ENCODE peak calls at places on chromosomes 4 and X, in five cellular contexts. G is HTR-8/SVneo; X is MG63; Y is CD4-positive, alpha-beta T cell; D is T-helper 2 cell. M is an unnamed sample.

GRCh38 chr4:57040510-57040909 is 61.8 kb downstream of the POLR2B start:
- DNase-seq in G (no peak), X (no peak), Y (no peak), D (no peak), M (no peak)

GRCh38 chrX:17792842-17793241 is 55.5 kb downstream of the SCML1 start:
- DNase-seq in G (no peak), X (peak), Y (no peak), D (no peak), M (no peak)

GRCh38 chrX:24148535-24149345 is 789 bp upstream of the ZFX start:
- DNase-seq in G (peak), X (no peak), Y (peak), D (no peak), M (no peak)

GRCh38 chrX:10177620-10178019 is 20.8 kb downstream of the CLCN4 start:
- DNase-seq in G (no peak), X (peak), Y (no peak), D (no peak), M (no peak)

GRCh38 chr4:20395160-20395773 is 143.6 kb downstream of the SLIT2 start:
- DNase-seq in G (peak), X (peak), Y (no peak), D (no peak), M (no peak)

GRCh38 chr4:152620915-152621314 is 58.9 kb downstream of the TMEM154 start:
- DNase-seq in G (no peak), X (no peak), Y (no peak), D (no peak), M (no peak)

GRCh38 chr4:91826186-91826585 is 477.6 kb upstream of the GRID2 start:
- DNase-seq in G (peak), X (peak), Y (no peak), D (no peak), M (peak)

GRCh38 chrX:357693-358471 is 28.8 kb downstream of the PPP2R3B start:
- DNase-seq in G (peak), X (no peak), Y (no peak), D (peak), M (peak)

GRCh38 chr4:139913398-139913990 is 240.5 kb downstream of the MAML3 start:
- DNase-seq in G (no peak), X (no peak), Y (no peak), D (no peak), M (no peak)

GRCh38 chr4:152581536-152582160 is 45.8 kb upstream of the FBXW7 start:
- DNase-seq in G (no peak), X (no peak), Y (no peak), D (no peak), M (no peak)

GRCh38 chrX:148380614-148381561 is 119.5 kb upstream of the AFF2 start:
- DNase-seq in G (no peak), X (no peak), Y (no peak), D (peak), M (no peak)

GRCh38 chr4:145012841-145013240 is 85.2 kb downstream of the ANAPC10 start:
- DNase-seq in G (no peak), X (no peak), Y (no peak), D (no peak), M (no peak)